ENCODE peak calls at places on chromosomes 3 and 15, in seven cellular contexts. N, T, L, J, G, R and W are unnamed samples.

GRCh38 chr3:193890036-193890897 is 245.7 kb upstream of the HES1 start:
- DNase-seq in N (no peak), T (no peak), L (no peak), J (no peak), G (no peak), R (no peak), W (no peak)

GRCh38 chr3:5321941-5322340 is 134.4 kb downstream of the EDEM1 start:
- DNase-seq in N (no peak), T (no peak), L (no peak), J (no peak), G (no peak), R (no peak), W (no peak)

GRCh38 chr15:98799461-98799971 is 151.2 kb downstream of the IGF1R start:
- DNase-seq in N (no peak), T (no peak), L (peak), J (no peak), G (peak), R (peak), W (no peak)

GRCh38 chr3:45590256-45590655 is 4.3 kb upstream of the LIMD1 start:
- DNase-seq in N (no peak), T (no peak), L (no peak), J (no peak), G (no peak), R (no peak), W (no peak)

GRCh38 chr3:124235446-124235845 is 243.5 kb upstream of the ROPN1 start:
- DNase-seq in N (no peak), T (no peak), L (no peak), J (no peak), G (no peak), R (no peak), W (no peak)

GRCh38 chr3:23199649-23200048 is 3.5 kb upstream of the UBE2E2 start:
- DNase-seq in N (no peak), T (no peak), L (no peak), J (no peak), G (no peak), R (no peak), W (no peak)

GRCh38 chr15:31303434-31304073 is 23.1 kb upstream of the KLF13 start:
- DNase-seq in N (no peak), T (peak), L (peak), J (no peak), G (no peak), R (no peak), W (peak)

GRCh38 chr3:104044002-104044401 is 1322.7 kb upstream of the ALCAM start:
- DNase-seq in N (no peak), T (no peak), L (no peak), J (no peak), G (no peak), R (no peak), W (no peak)

GRCh38 chr3:46619845-46620778 is 7.8 kb downstream of the FAM240A start:
- DNase-seq in N (no peak), T (no peak), L (no peak), J (no peak), G (peak), R (no peak), W (no peak)

GRCh38 chr3:159762981-159763465 is 225.6 kb upstream of the IL12A start:
- DNase-seq in N (no peak), T (peak), L (peak), J (peak), G (peak), R (peak), W (peak)

GRCh38 chr3:10957976-10958749 is 34.4 kb upstream of the SLC6A1 start:
- DNase-seq in N (no peak), T (no peak), L (no peak), J (peak), G (no peak), R (no peak), W (peak)

GRCh38 chr15:71114066-71114680 is 1.1 kb upstream of the THSD4 start:
- DNase-seq in N (no peak), T (no peak), L (no peak), J (no peak), G (peak), R (no peak), W (no peak)

GRCh38 chr3:66472313-66473134 is 28.3 kb downstream of the LRIG1 start:
- DNase-seq in N (no peak), T (peak), L (peak), J (no peak), G (no peak), R (no peak), W (no peak)

GRCh38 chr15:56732135-56732880 is 1.0 kb downstream of the ZNF280D start:
- DNase-seq in N (no peak), T (no peak), L (peak), J (no peak), G (peak), R (no peak), W (peak)

GRCh38 chr3:119663885-119664284 is 3.5 kb upstream of the POPDC2 start:
- DNase-seq in N (no peak), T (no peak), L (no peak), J (no peak), G (no peak), R (no peak), W (no peak)

GRCh38 chr3:130345487-130346079 is at the start of gene COL6A5:
- DNase-seq in N (no peak), T (no peak), L (no peak), J (no peak), G (no peak), R (peak), W (peak)

GRCh38 chr3:59368887-59369286 is 319.1 kb upstream of the CFAP20DC start:
- DNase-seq in N (no peak), T (no peak), L (no peak), J (no peak), G (no peak), R (no peak), W (no peak)

GRCh38 chr3:7264196-7264526 is 403.2 kb downstream of the GRM7 start:
- DNase-seq in N (no peak), T (no peak), L (no peak), J (no peak), G (no peak), R (no peak), W (no peak)

GRCh38 chr3:48863122-48863521 is 15.4 kb upstream of the PRKAR2A start:
- DNase-seq in N (no peak), T (no peak), L (no peak), J (no peak), G (no peak), R (no peak), W (no peak)